ENCODE peak calls at places on chromosomes 12 and 14, in seven cellular contexts. W is choroid plexus epithelial cell, Q is RWPE1, H is lower lobe of right lung, O is AG09309, I is neural crest cell, N is psoas muscle. Z is an unnamed sample.

GRCh38 chr12:79560165-79560889 is 130.4 kb downstream of the PAWR start:
- DNase-seq in W (peak; percentile 5), Q (no peak), H (no peak), O (no peak), I (no peak), N (no peak), Z (no peak)

GRCh38 chr14:102775855-102776760 is 1.1 kb upstream of the TRAF3 start:
- DNase-seq in W (peak; percentile 81), Q (no peak), H (no peak), O (no peak), I (no peak), N (peak; percentile 23), Z (no peak)

GRCh38 chr14:79552778-79553177 is 658.5 kb downstream of the DIO2 start:
- DNase-seq in W (no peak), Q (no peak), H (no peak), O (no peak), I (no peak), N (no peak), Z (no peak)

GRCh38 chr14:24362241-24362960 is 5.6 kb upstream of the NFATC4 start:
- DNase-seq in W (no peak), Q (no peak), H (no peak), O (peak; percentile 46), I (no peak), N (no peak), Z (no peak)

GRCh38 chr14:98694541-98694940 is 577.5 kb downstream of the BCL11B start:
- DNase-seq in W (no peak), Q (no peak), H (no peak), O (no peak), I (no peak), N (no peak), Z (no peak)

GRCh38 chr12:52053570-52054209 is 2.4 kb downstream of the NR4A1 start:
- DNase-seq in W (no peak), Q (no peak), H (no peak), O (no peak), I (no peak), N (peak; percentile 31), Z (no peak)

GRCh38 chr12:53103860-53104305 is 597 bp downstream of the SOAT2 start:
- DNase-seq in W (no peak), Q (no peak), H (no peak), O (no peak), I (no peak), N (no peak), Z (no peak)

GRCh38 chr12:37547611-37548010 is 769.0 kb upstream of the ALG10B start:
- DNase-seq in W (no peak), Q (no peak), H (no peak), O (no peak), I (no peak), N (no peak), Z (no peak)

GRCh38 chr12:11944321-11944720 is 126.4 kb upstream of the BCL2L14 start:
- DNase-seq in W (no peak), Q (no peak), H (no peak), O (no peak), I (no peak), N (no peak), Z (no peak)

GRCh38 chr12:7141351-7142005 is 11.3 kb downstream of the CLSTN3 start:
- DNase-seq in W (no peak), Q (no peak), H (no peak), O (no peak), I (no peak), N (no peak), Z (no peak)

GRCh38 chr12:24014853-24015590 is 65.6 kb upstream of the SOX5 start:
- DNase-seq in W (no peak), Q (no peak), H (no peak), O (no peak), I (no peak), N (no peak), Z (no peak)

GRCh38 chr12:82425241-82425640 is 66.9 kb downstream of the METTL25 start:
- DNase-seq in W (peak; percentile 68), Q (no peak), H (no peak), O (no peak), I (no peak), N (no peak), Z (no peak)

GRCh38 chr12:15846887-15847286 is 35.3 kb upstream of the STRAP start:
- DNase-seq in W (peak; percentile 69), Q (no peak), H (no peak), O (peak; percentile 46), I (no peak), N (no peak), Z (no peak)

GRCh38 chr12:737117-737739 is 15.2 kb upstream of the WNK1 start:
- DNase-seq in W (no peak), Q (no peak), H (no peak), O (no peak), I (no peak), N (no peak), Z (no peak)

GRCh38 chr12:93571854-93572711 is at the start of gene SOCS2:
- DNase-seq in W (peak; percentile 22), Q (peak; percentile 30), H (peak; percentile 55), O (no peak), I (peak; percentile 51), N (peak; percentile 47), Z (peak; percentile 68)

GRCh38 chr14:76752744-76753143 is 8.5 kb upstream of the VASH1 start:
- DNase-seq in W (no peak), Q (no peak), H (no peak), O (no peak), I (no peak), N (no peak), Z (no peak)

GRCh38 chr12:3418609-3419469 is 72.2 kb upstream of the PRMT8 start:
- DNase-seq in W (no peak), Q (no peak), H (no peak), O (no peak), I (no peak), N (no peak), Z (no peak)

GRCh38 chr14:92513966-92514843 is 624 bp downstream of the RIN3 start:
- DNase-seq in W (peak; percentile 39), Q (peak; percentile 33), H (peak; percentile 57), O (no peak), I (no peak), N (no peak), Z (peak; percentile 28)

GRCh38 chr14:88960528-88960927 is 136.1 kb downstream of the TTC8 start:
- DNase-seq in W (no peak), Q (no peak), H (no peak), O (no peak), I (no peak), N (no peak), Z (no peak)

GRCh38 chr14:59768855-59769254 is 101.7 kb downstream of the RTN1 start:
- DNase-seq in W (peak; percentile 18), Q (peak; percentile 41), H (no peak), O (no peak), I (no peak), N (no peak), Z (no peak)

GRCh38 chr14:99908653-99909250 is 115.5 kb downstream of the EML1 start:
- DNase-seq in W (no peak), Q (no peak), H (no peak), O (no peak), I (no peak), N (no peak), Z (no peak)

GRCh38 chr14:34785223-34786006 is 71.0 kb upstream of the CFL2 start:
- DNase-seq in W (no peak), Q (no peak), H (no peak), O (no peak), I (no peak), N (no peak), Z (no peak)

GRCh38 chr14:39988939-39989338 is 556.7 kb upstream of the FBXO33 start:
- DNase-seq in W (peak; percentile 43), Q (peak; percentile 1), H (no peak), O (peak; percentile 2), I (no peak), N (no peak), Z (peak; percentile 11)
- TF ChIP-seq CTCF in W (peak; percentile 25), Q (peak; percentile 40), H (peak; percentile 23), O (no peak), I (peak; percentile 79), N (peak; percentile 18), Z (no peak)

GRCh38 chr12:112087055-112087850 is 21.3 kb downstream of the NAA25 start:
- DNase-seq in W (no peak), Q (no peak), H (no peak), O (no peak), I (no peak), N (no peak), Z (no peak)
- TF ChIP-seq CTCF in W (peak; percentile 33), Q (no peak), H (no peak), O (peak; percentile 27), I (peak; percentile 50), N (no peak), Z (peak; percentile 63)

DNA sequence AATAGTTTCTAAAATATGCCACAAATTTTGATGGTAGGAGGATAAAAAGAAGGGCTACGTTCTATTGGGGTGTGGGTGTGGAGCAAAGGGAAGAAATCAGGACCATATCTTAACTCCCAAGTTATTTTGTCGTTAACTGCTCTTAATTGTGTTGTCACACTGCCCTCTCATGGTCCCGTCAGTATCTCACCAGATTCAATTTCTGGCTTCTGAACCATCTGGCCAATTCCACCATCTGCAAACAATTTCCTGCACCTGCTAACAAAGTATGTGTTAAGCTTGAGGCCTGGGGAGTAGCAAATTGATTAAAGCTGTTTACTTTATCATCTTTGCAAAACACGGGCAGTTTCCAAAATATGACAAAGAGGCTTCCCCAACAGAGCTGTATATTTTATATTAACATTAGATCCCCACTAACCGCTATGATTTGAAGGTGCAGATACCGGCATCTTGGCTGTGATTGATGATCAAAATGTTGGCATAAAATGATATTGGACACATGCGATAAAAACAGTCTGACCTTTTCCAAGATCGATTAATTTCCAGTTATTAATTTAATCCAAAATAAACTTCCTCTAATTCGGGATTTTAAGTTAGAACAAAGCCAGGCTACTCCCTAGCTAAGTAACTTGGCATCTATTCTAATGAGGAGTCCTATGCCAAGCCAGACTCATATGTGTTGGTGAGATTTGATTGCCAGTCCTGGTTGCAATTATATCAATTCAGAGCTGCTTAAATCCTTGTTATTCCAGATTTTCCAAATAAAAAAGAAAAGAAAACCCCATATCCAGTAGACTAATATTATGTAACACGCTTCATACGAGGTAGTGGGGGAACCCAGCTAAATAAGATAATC is 6.9 kb upstream of the DNM1L start:
- DNase-seq in W (peak; percentile 90), Q (peak; percentile 54), H (no peak), O (peak; percentile 80), I (peak; percentile 30), N (no peak), Z (peak; percentile 38)
- TF ChIP-seq CTCF in W (peak; percentile 76), Q (peak; percentile 48), H (peak; percentile 54), O (peak; percentile 60), I (peak; percentile 85), N (peak; percentile 63), Z (peak; percentile 33)

GRCh38 chr12:124727922-124728321 is 135.7 kb downstream of the SCARB1 start:
- DNase-seq in W (no peak), Q (peak; percentile 29), H (no peak), O (no peak), I (no peak), N (no peak), Z (no peak)
- TF ChIP-seq CTCF in W (peak; percentile 5), Q (no peak), H (no peak), O (no peak), I (no peak), N (no peak), Z (no peak)

Z was measured in endothelial cell.